ENCODE peak calls at places on chromosome 14, in seven cellular contexts. I is breast epithelium; K is caudate nucleus; X is AG04450; N is CD4-positive, alpha-beta memory T cell; Y is fibroblast of gingiva; A is adipocyte. S is an unnamed sample.

GRCh38 chr14:106844608-106845285 is 1318.4 kb downstream of the TMEM121 start:
- DNase-seq in I (no peak), K (no peak), A (no peak), Y (peak), N (peak), X (no peak), S (peak)

GRCh38 chr14:101473045-101473729 is 88.1 kb upstream of the DIO3 start:
- DNase-seq in N (no peak), I (peak), X (no peak), Y (no peak), A (no peak), K (no peak), S (no peak)

GRCh38 chr14:96956464-96957239 is 159.5 kb downstream of the VRK1 start:
- DNase-seq in I (no peak), X (no peak), A (no peak), Y (no peak), N (no peak), K (no peak), S (no peak)

GRCh38 chr14:76537912-76538647 is 162.1 kb downstream of the ESRRB start:
- DNase-seq in N (no peak), Y (no peak), I (no peak), K (no peak), A (no peak), X (no peak), S (no peak)

GRCh38 chr14:57390806-57391562 is 598 bp downstream of the NAA30 start:
- DNase-seq in X (no peak), K (peak), N (peak), Y (peak), A (peak), I (no peak), S (peak)

GRCh38 chr14:81323621-81324400 is 76.3 kb downstream of the STON2 start:
- DNase-seq in X (no peak), I (peak), A (no peak), N (no peak), Y (no peak), K (no peak), S (no peak)

GRCh38 chr14:65336191-65336591 is 76.3 kb upstream of the FUT8 start:
- DNase-seq in X (peak), Y (peak), I (no peak), A (peak), N (no peak), K (no peak), S (no peak)

GRCh38 chr14:93161411-93161940 is 23.2 kb downstream of the MOAP1 start:
- DNase-seq in A (no peak), I (no peak), Y (no peak), K (no peak), N (no peak), X (no peak), S (no peak)

GRCh38 chr14:77009014-77009413 is 19.5 kb downstream of the IRF2BPL start:
- DNase-seq in A (no peak), I (peak), K (no peak), N (no peak), X (no peak), Y (no peak), S (no peak)

GRCh38 chr14:81427348-81428058 is 27.4 kb upstream of the STON2 start:
- DNase-seq in X (no peak), Y (no peak), I (no peak), N (no peak), A (no peak), K (no peak), S (no peak)

GRCh38 chr14:67583711-67584644 is 16.1 kb downstream of the PIGH start:
- DNase-seq in K (no peak), N (peak), Y (peak), I (no peak), A (peak), X (no peak), S (no peak)

GRCh38 chr14:65304963-65305362 is 107.6 kb upstream of the FUT8 start:
- DNase-seq in Y (no peak), K (no peak), A (no peak), X (no peak), N (no peak), I (no peak), S (no peak)

GRCh38 chr14:22962061-22962676 is 5.3 kb upstream of the HAUS4 start:
- DNase-seq in K (no peak), Y (no peak), N (no peak), I (no peak), A (no peak), X (no peak), S (no peak)

GRCh38 chr14:64069634-64070359 is 217.0 kb downstream of the SYNE2 start:
- DNase-seq in Y (no peak), X (no peak), N (no peak), A (no peak), K (no peak), I (no peak), S (no peak)

GRCh38 chr14:23518716-23519115 is 32.8 kb downstream of the ZFHX2 start:
- DNase-seq in N (no peak), X (no peak), K (no peak), Y (no peak), I (no peak), A (no peak), S (no peak)

GRCh38 chr14:94000267-94000666 is 3.2 kb downstream of the CCDC197 start:
- DNase-seq in I (no peak), N (no peak), K (no peak), Y (no peak), X (no peak), A (no peak), S (no peak)

GRCh38 chr14:100825691-100826331 is at the start of gene MEG3:
- DNase-seq in Y (peak), I (no peak), X (peak), N (no peak), K (peak), A (peak), S (peak)

GRCh38 chr14:89507521-89507920 is 90.5 kb upstream of the FOXN3 start:
- DNase-seq in K (no peak), A (peak), Y (peak), I (no peak), N (no peak), X (no peak), S (no peak)

GRCh38 chr14:90675399-90675798 is 140.8 kb downstream of the TTC7B start:
- DNase-seq in N (no peak), K (no peak), X (no peak), I (no peak), A (peak), Y (peak), S (no peak)

GRCh38 chr14:25836647-25837046 is 761.2 kb downstream of the NOVA1 start:
- DNase-seq in I (no peak), A (no peak), X (no peak), K (no peak), N (no peak), Y (no peak), S (no peak)

GRCh38 chr14:61524211-61524806 is 171.0 kb upstream of the HIF1A start:
- DNase-seq in I (no peak), Y (peak), X (no peak), K (no peak), N (no peak), A (peak), S (no peak)

GRCh38 chr14:91159182-91159581 is 45.3 kb downstream of the DGLUCY start:
- DNase-seq in I (no peak), N (no peak), K (no peak), A (no peak), Y (no peak), X (no peak), S (no peak)

GRCh38 chr14:68594737-68595380 is 198.0 kb downstream of the ZFP36L1 start:
- DNase-seq in Y (no peak), I (no peak), K (no peak), A (no peak), N (no peak), X (no peak), S (no peak)

GRCh38 chr14:22088614-22089359 is 415.2 kb upstream of the OR4E1 start:
- DNase-seq in I (no peak), Y (no peak), K (no peak), A (no peak), X (no peak), N (no peak), S (no peak)

GRCh38 chr14:50864911-50865310 is 6.9 kb upstream of the ABHD12B start:
- DNase-seq in K (peak), I (no peak), A (no peak), Y (no peak), N (no peak), X (no peak), S (no peak)

GRCh38 chr14:76698631-76699030 is 62.6 kb upstream of the VASH1 start:
- DNase-seq in N (no peak), X (no peak), Y (no peak), K (no peak), I (no peak), A (no peak), S (no peak)

GRCh38 chr14:33788116-33788515 is 162.8 kb downstream of the EGLN3 start:
- DNase-seq in X (no peak), Y (no peak), I (no peak), N (no peak), K (no peak), A (no peak), S (no peak)

GRCh38 chr14:60327447-60328331 is 78.7 kb downstream of the PPM1A start:
- DNase-seq in A (no peak), N (peak), I (no peak), Y (no peak), X (no peak), K (peak), S (no peak)

GRCh38 chr14:88835661-88836060 is 11.2 kb downstream of the TTC8 start:
- DNase-seq in N (no peak), A (peak), I (no peak), X (no peak), K (no peak), Y (no peak), S (no peak)

GRCh38 chr14:89956294-89957009 is 725 bp downstream of the TDP1 start:
- DNase-seq in I (peak), N (peak), X (peak), Y (peak), K (peak), A (peak), S (no peak)

GRCh38 chr14:81125536-81125935 is 95.2 kb downstream of the GTF2A1 start:
- DNase-seq in A (no peak), X (no peak), Y (no peak), N (no peak), K (no peak), I (no peak), S (no peak)

GRCh38 chr14:104974146-104974541 is 4.0 kb downstream of the AHNAK2 start:
- DNase-seq in I (no peak), N (no peak), A (no peak), K (no peak), Y (no peak), X (no peak), S (no peak)

GRCh38 chr14:84152452-84152851 is 1377.5 kb upstream of the FLRT2 start:
- DNase-seq in I (no peak), A (no peak), N (no peak), K (no peak), Y (no peak), X (no peak), S (no peak)

GRCh38 chr14:47846008-47846407 is 170.6 kb upstream of the MDGA2 start:
- DNase-seq in A (no peak), Y (no peak), N (no peak), I (no peak), K (no peak), X (no peak), S (no peak)